ENCODE peak calls at places on chromosomes 11 and 22, in five cellular contexts. One of them, this sample, is unnamed. For H3K4me1, the result is how much of the 10 kb centered on the place peaks cover.

GRCh38 chr11:112453601-112454577 is 193.2 kb upstream of the PLET1 start:
- DNase-seq in H1: peak
- DNase-seq in hepatocyte: peak
- DNase-seq in A673: peak
- DNase-seq in PC-3: peak
- DNase-seq in this sample: no peak

GRCh38 chr11:79264284-79264683 is 176.5 kb downstream of the TENM4 start:
- DNase-seq in A673: peak
- DNase-seq in hepatocyte: no peak
- DNase-seq in PC-3: no peak
- DNase-seq in H1: no peak
- DNase-seq in this sample: no peak

GRCh38 chr22:35552186-35552842 is 11.7 kb downstream of the RASD2 start:
- DNase-seq in H1: no peak
- DNase-seq in PC-3: peak
- DNase-seq in A673: peak
- DNase-seq in hepatocyte: peak
- DNase-seq in this sample: no peak

GRCh38 chr11:126333142-126333541 is 22.3 kb upstream of the ST3GAL4 start:
- DNase-seq in H1: no peak
- DNase-seq in hepatocyte: no peak
- DNase-seq in A673: no peak
- DNase-seq in PC-3: peak
- DNase-seq in this sample: no peak

GRCh38 chr11:27385245-27385644 is 22.2 kb upstream of the CCDC34 start:
- DNase-seq in hepatocyte: no peak
- DNase-seq in H1: no peak
- DNase-seq in PC-3: no peak
- DNase-seq in A673: peak
- DNase-seq in this sample: peak

GRCh38 chr22:20469110-20469855 is 26.3 kb downstream of the KLHL22 start:
- DNase-seq in hepatocyte: no peak
- DNase-seq in H1: no peak
- DNase-seq in PC-3: no peak
- DNase-seq in A673: no peak
- DNase-seq in this sample: no peak

GRCh38 chr11:43835104-43835503 is 45.5 kb upstream of the ALKBH3 start:
- DNase-seq in H1: no peak
- DNase-seq in PC-3: no peak
- DNase-seq in hepatocyte: peak
- DNase-seq in A673: peak
- DNase-seq in this sample: no peak

GRCh38 chr11:83156996-83157754 is at the start of gene PCF11:
- DNase-seq in PC-3: no peak
- DNase-seq in A673: no peak
- DNase-seq in H1: no peak
- DNase-seq in hepatocyte: no peak
- DNase-seq in this sample: no peak

GRCh38 chr11:35099278-35100018 is 39.5 kb upstream of the CD44 start:
- DNase-seq in H1: no peak
- DNase-seq in hepatocyte: no peak
- DNase-seq in PC-3: peak
- DNase-seq in A673: peak
- DNase-seq in this sample: peak

GRCh38 chr22:36510384-36510783 is 3.5 kb upstream of the FOXRED2 start:
- DNase-seq in hepatocyte: no peak
- DNase-seq in PC-3: no peak
- DNase-seq in H1: no peak
- DNase-seq in A673: no peak
- DNase-seq in this sample: no peak

GRCh38 chr11:8567597-8568198 is 26.3 kb downstream of the STK33 start:
- DNase-seq in H1: no peak
- DNase-seq in A673: no peak
- DNase-seq in hepatocyte: no peak
- DNase-seq in PC-3: no peak
- DNase-seq in this sample: peak

GRCh38 chr11:94154095-94154856 is 25.6 kb downstream of the PANX1 start:
- DNase-seq in PC-3: no peak
- DNase-seq in H1: no peak
- DNase-seq in A673: no peak
- DNase-seq in hepatocyte: no peak
- DNase-seq in this sample: no peak

GRCh38 chr11:706439-706956 is 467 bp downstream of the EPS8L2 start:
- DNase-seq in A673: no peak
- DNase-seq in hepatocyte: peak
- DNase-seq in H1: no peak
- DNase-seq in PC-3: peak
- DNase-seq in this sample: peak

GRCh38 chr22:50308597-50308935 is 1.1 kb upstream of the PLXNB2 start:
- DNase-seq in hepatocyte: no peak
- DNase-seq in A673: no peak
- DNase-seq in H1: no peak
- DNase-seq in PC-3: no peak
- DNase-seq in this sample: peak

DNA sequence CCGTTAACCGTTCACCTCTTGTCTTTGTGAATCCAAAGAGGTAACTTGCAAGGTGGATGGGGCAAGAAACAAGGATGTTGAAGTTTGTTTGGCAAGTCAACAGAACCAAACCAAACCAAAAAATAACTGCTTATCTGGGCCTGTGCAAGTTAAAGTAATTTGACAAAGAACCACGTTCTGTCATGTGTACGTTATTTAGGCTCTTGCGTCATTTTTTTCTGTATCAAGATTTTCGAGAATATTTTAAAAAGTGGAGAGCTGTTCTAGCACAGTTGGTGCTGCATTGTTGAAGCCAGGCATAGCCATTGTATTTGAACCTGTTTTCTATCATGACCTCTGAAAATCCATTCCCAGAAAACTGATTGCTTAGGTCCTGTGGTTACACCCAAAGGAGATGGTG is 55.1 kb downstream of the PARVA start:
- DNase-seq in hepatocyte: no peak
- DNase-seq in A673: no peak
- DNase-seq in H1: no peak
- DNase-seq in PC-3: no peak
- DNase-seq in this sample: no peak
- H3K4me1 ChIP-seq in hepatocyte: under half
- H3K4me1 ChIP-seq in A673: under half
- H3K4me1 ChIP-seq in H1: under half
- H3K4me1 ChIP-seq in PC-3: under half
- H3K4me1 ChIP-seq in this sample: half or more

GRCh38 chr11:130159657-130160459 is at the start of gene ST14:
- DNase-seq in PC-3: peak
- DNase-seq in H1: no peak
- DNase-seq in A673: no peak
- DNase-seq in hepatocyte: peak
- DNase-seq in this sample: no peak
- TF ChIP-seq EZH2 in PC-3: no peak
- TF ChIP-seq EZH2 in H1: peak
- TF ChIP-seq EZH2 in A673: peak
- TF ChIP-seq EZH2 in hepatocyte: no peak
- TF ChIP-seq EZH2 in this sample: peak

DNA sequence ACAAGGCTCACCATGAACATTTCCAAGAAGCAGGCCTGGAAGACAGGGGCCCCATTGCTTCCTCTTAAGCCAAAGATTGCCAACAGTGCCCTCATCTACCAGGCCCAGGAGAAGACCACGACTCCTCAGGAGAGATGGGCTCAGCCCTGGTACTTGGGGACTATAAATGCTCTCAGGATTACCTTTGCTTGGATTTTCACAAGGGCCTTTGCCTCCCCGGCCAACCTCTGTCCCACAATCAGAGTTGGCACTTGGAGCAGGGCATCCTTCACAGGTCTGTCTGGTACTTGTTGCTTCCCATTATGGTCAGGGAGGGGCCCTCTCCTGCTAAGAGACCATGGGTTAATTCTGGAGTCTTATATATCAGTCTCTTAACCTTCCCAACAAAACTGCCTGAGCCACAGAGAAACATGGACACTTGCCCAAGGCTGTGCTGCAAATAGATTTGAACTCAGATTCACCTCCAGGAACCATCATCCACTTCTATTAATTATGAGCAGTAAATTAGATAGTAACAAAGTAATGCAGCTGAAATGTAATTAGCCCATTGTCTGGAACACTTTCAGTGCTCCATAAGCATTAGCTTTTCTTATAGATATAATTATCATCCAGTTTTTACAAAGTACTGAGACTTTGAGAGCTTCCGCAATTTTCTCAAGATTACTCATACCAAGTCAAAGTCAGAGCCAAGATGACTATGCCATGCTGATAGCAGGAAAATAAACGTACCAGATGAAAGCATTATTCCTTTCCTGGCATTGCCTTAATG is 33.5 kb downstream of the POU2AF3 start:
- DNase-seq in PC-3: peak
- DNase-seq in A673: no peak
- DNase-seq in H1: no peak
- DNase-seq in hepatocyte: no peak
- DNase-seq in this sample: peak
- H3K4me1 ChIP-seq in PC-3: under half
- H3K4me1 ChIP-seq in A673: under half
- H3K4me1 ChIP-seq in H1: under half
- H3K4me1 ChIP-seq in hepatocyte: under half
- H3K4me1 ChIP-seq in this sample: under half

GRCh38 chr22:39349967-39350802 is at the start of gene SYNGR1:
- DNase-seq in hepatocyte: peak
- DNase-seq in A673: peak
- DNase-seq in H1: no peak
- DNase-seq in PC-3: no peak
- DNase-seq in this sample: no peak
- TF ChIP-seq EZH2 in hepatocyte: no peak
- TF ChIP-seq EZH2 in A673: no peak
- TF ChIP-seq EZH2 in H1: no peak
- TF ChIP-seq EZH2 in PC-3: no peak
- TF ChIP-seq EZH2 in this sample: peak